ENCODE peak calls at places on chromosomes 6 and 20, in five cellular contexts. J is HCT116, A is GM23338, C is stomach, Q is HepG2. V is an unnamed sample.

GRCh38 chr6:147508073-147508870 is at the start of gene SAMD5:
- DNase-seq in J (peak; percentile 32), A (peak; percentile 70), C (peak; percentile 65), Q (peak; percentile 4), V (no peak)

GRCh38 chr6:47042238-47042843 is at the start of gene ADGRF1:
- DNase-seq in J (no peak), A (peak; percentile 17), C (peak; percentile 75), Q (no peak), V (no peak)

GRCh38 chr6:116866281-116866871 is 10.7 kb upstream of the RFX6 start:
- DNase-seq in J (no peak), A (peak; percentile 22), C (no peak), Q (no peak), V (no peak)

GRCh38 chr6:73234732-73235131 is 9.4 kb upstream of the KHDC1L start:
- DNase-seq in J (no peak), A (no peak), C (no peak), Q (no peak), V (no peak)

GRCh38 chr6:33191383-33192104 is 723 bp downstream of the COL11A2 start:
- DNase-seq in J (no peak), A (peak; percentile 50), C (no peak), Q (no peak), V (no peak)

GRCh38 chr6:117555882-117556498 is 46.3 kb downstream of the GOPC start:
- DNase-seq in J (no peak), A (peak; percentile 40), C (peak; percentile 66), Q (peak; percentile 27), V (no peak)

GRCh38 chr20:53706511-53707031 is 112.9 kb upstream of the ZNF217 start:
- DNase-seq in J (no peak), A (no peak), C (no peak), Q (no peak), V (no peak)

GRCh38 chr6:160093946-160094345 is 27.7 kb upstream of the SLC22A1 start:
- DNase-seq in J (no peak), A (no peak), C (no peak), Q (no peak), V (no peak)

GRCh38 chr6:39184906-39185580 is 44.2 kb downstream of the KCNK5 start:
- DNase-seq in J (no peak), A (no peak), C (peak; percentile 67), Q (no peak), V (no peak)

GRCh38 chr6:142819603-142820335 is 125.2 kb downstream of the HIVEP2 start:
- DNase-seq in J (no peak), A (no peak), C (no peak), Q (no peak), V (no peak)

GRCh38 chr6:84172080-84172479 is 55.4 kb downstream of the CEP162 start:
- DNase-seq in J (no peak), A (no peak), C (no peak), Q (peak; percentile 1), V (no peak)

DNA sequence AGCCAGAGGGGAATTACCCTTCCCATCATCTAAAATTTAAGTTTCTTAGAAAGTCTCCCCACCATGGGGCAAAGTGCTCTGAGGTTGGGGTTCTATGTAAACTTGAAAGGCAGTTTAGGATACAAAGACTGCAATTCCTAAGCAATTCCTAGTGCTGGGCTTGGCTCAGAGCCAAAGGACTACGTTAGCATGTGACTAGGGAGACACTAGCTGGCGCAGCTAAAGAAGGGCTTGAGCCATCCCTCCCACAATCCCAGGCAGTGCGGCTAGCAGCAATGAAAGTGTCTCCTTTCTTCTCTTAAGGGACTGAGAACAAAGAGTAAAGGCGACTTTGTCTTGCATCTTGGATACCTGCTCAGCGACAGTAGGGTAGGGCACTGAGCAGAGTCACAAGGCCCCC is 306.6 kb upstream of the FKBP1C start:
- DNase-seq in J (no peak), A (peak; percentile 19), C (no peak), Q (no peak), V (no peak)
- H3K27ac ChIP-seq in J (no peak overlapping the region), A (no peak overlapping the region), C (no peak overlapping the region), Q (no peak overlapping the region), V (no peak overlapping the region)

DNA sequence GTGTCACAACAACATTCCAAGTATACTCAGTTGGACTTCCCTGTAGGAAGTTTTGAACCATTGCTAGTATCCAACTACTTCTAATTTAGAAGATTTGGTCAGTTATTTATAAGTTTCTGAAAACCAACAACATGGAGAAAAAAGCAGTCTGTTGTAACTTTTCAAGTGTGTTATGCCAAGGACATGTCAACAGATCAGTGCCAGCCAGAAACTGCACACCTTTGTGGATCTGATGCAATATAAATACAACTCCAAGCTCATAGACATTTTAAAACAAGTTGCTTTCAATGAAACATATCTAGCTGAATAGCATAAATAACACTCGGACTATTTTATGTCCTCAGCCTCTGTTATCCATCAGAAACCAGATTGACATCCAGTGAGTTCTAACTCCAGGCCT is 58.3 kb upstream of the CARMIL1 start:
- DNase-seq in J (no peak), A (no peak), C (no peak), Q (no peak), V (no peak)
- TF ChIP-seq POLR2AphosphoS5 in J (no peak), A (no peak), C (no peak), Q (no peak), V (no peak)

DNA sequence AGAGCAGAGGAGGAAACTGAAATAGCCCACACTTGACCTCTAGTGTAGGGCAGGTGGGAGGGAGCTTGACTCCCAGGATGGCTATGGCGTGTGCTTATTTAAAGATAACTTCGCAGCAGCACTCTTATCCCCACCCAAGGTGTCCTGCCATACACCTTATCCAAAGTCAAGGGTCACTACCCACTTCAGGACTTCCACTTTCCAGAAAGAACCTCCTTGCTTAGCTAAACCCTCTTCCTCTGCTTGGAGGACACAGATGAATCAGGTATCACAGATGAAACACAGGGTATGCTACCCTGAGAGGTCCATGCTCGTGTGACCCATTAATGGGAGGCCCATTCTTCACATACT is 2.3 kb downstream of the RIN2 start:
- DNase-seq in J (no peak), A (no peak), C (no peak), Q (no peak), V (no peak)
- H3K27ac ChIP-seq in J (no peak overlapping the region), A (no peak overlapping the region), C (peak overlapping the region; percentile 16), Q (no peak overlapping the region), V (peak overlapping the region; percentile 39)

GRCh38 chr20:17958326-17959256 is 10.0 kb downstream of the SNX5 start:
- DNase-seq in J (no peak), A (peak; percentile 20), C (no peak), Q (peak; percentile 88), V (no peak)
- TF ChIP-seq POLR2AphosphoS5 in J (no peak), A (no peak), C (no peak), Q (no peak), V (no peak)